ENCODE peak calls at places on chromosomes 16 and 17, in ten cellular contexts. J is myocyte; W is AG10803; A is effector CD8-positive, alpha-beta T cell; I is progenitor cell of endocrine pancreas; R is stimulated activated CD8-positive, alpha-beta memory T cell treated with anti-CD3 and anti-CD28 coated beads, Interleukin-7, amount 100 ng/mL, for 24 hours; G is stimulated activated CD4-positive, alpha-beta T cell treated with anti-CD3 and anti-CD28 coated beads, TNF-alpha, amount 100 ng/mL, for 1 hour; U is NCI-H1048; T is T-helper 1 cell; B is activated CD8-positive, alpha-beta memory T cell treated with anti-CD3 and anti-CD28 coated beads for 48 hours. Y is an unnamed sample.

GRCh38 chr16:75380870-75381269 is 52.4 kb downstream of the CFDP1 start:
- DNase-seq in J (no peak), W (peak; percentile 43), A (no peak), I (no peak), R (no peak), G (no peak), U (no peak), T (no peak), B (no peak), Y (no peak)

GRCh38 chr17:19709841-19710240 is 6.5 kb downstream of the SLC47A2 start:
- DNase-seq in J (no peak), W (no peak), A (no peak), I (no peak), R (no peak), G (no peak), U (no peak), T (no peak), B (no peak), Y (no peak)

GRCh38 chr17:8311131-8311790 is 1.2 kb downstream of the ARHGEF15 start:
- DNase-seq in J (no peak), W (no peak), A (no peak), I (no peak), R (no peak), G (no peak), U (no peak), T (no peak), B (no peak), Y (no peak)

GRCh38 chr17:36027776-36028175 is 10.0 kb upstream of the CCL23 start:
- DNase-seq in J (no peak), W (no peak), A (no peak), I (no peak), R (no peak), G (no peak), U (no peak), T (no peak), B (no peak), Y (no peak)

GRCh38 chr16:84214451-84215066 is 23.6 kb downstream of the ADAD2 start:
- DNase-seq in J (peak; percentile 9), W (no peak), A (no peak), I (no peak), R (no peak), G (no peak), U (no peak), T (no peak), B (no peak), Y (no peak)

GRCh38 chr17:12631076-12631475 is 34.6 kb upstream of the MYOCD start:
- DNase-seq in J (no peak), W (peak; percentile 23), A (no peak), I (no peak), R (no peak), G (no peak), U (no peak), T (no peak), B (no peak), Y (no peak)

GRCh38 chr17:751269-752001 is 629 bp downstream of the GEMIN4 start:
- DNase-seq in J (peak; percentile 47), W (peak; percentile 49), A (peak; percentile 37), I (no peak), R (no peak), G (no peak), U (no peak), T (peak; percentile 11), B (peak; percentile 25), Y (peak; percentile 37)

GRCh38 chr17:73759324-73760185 is 115.3 kb upstream of the SDK2 start:
- DNase-seq in J (no peak), W (no peak), A (no peak), I (no peak), R (no peak), G (no peak), U (no peak), T (no peak), B (no peak), Y (no peak)

GRCh38 chr16:29710227-29711219 is 31.5 kb downstream of the QPRT start:
- DNase-seq in J (peak; percentile 73), W (peak; percentile 69), A (no peak), I (no peak), R (no peak), G (no peak), U (no peak), T (no peak), B (no peak), Y (no peak)

GRCh38 chr16:23920446-23920845 is 84.7 kb downstream of the PRKCB start:
- DNase-seq in J (no peak), W (no peak), A (no peak), I (no peak), R (no peak), G (no peak), U (no peak), T (no peak), B (no peak), Y (no peak)

GRCh38 chr17:66401364-66401763 is 99.0 kb downstream of the PRKCA start:
- DNase-seq in J (no peak), W (no peak), A (no peak), I (no peak), R (no peak), G (no peak), U (no peak), T (no peak), B (no peak), Y (no peak)

GRCh38 chr17:67608691-67609090 is 109.0 kb upstream of the NOL11 start:
- DNase-seq in J (no peak), W (peak; percentile 76), A (no peak), I (no peak), R (no peak), G (no peak), U (no peak), T (no peak), B (no peak), Y (no peak)

GRCh38 chr16:82753821-82754220 is 127.1 kb downstream of the CDH13 start:
- DNase-seq in J (no peak), W (peak; percentile 46), A (no peak), I (no peak), R (no peak), G (no peak), U (no peak), T (no peak), B (no peak), Y (no peak)

GRCh38 chr16:31201511-31202401 is 804 bp downstream of the PYCARD start:
- DNase-seq in J (no peak), W (no peak), A (peak; percentile 26), I (peak; percentile 32), R (no peak), G (no peak), U (no peak), T (no peak), B (no peak), Y (peak; percentile 35)

GRCh38 chr17:1532836-1533602 is 16.6 kb upstream of the INPP5K start:
- DNase-seq in J (peak; percentile 35), W (no peak), A (peak; percentile 17), I (no peak), R (no peak), G (no peak), U (no peak), T (no peak), B (no peak), Y (no peak)

GRCh38 chr17:42676424-42677011 is at the start of gene PLEKHH3:
- DNase-seq in J (no peak), W (no peak), A (no peak), I (peak; percentile 50), R (no peak), G (no peak), U (no peak), T (no peak), B (no peak), Y (no peak)

GRCh38 chr17:37064956-37065355 is 116.2 kb downstream of the AATF start:
- DNase-seq in J (no peak), W (no peak), A (no peak), I (no peak), R (no peak), G (no peak), U (no peak), T (no peak), B (no peak), Y (no peak)

GRCh38 chr16:8960788-8961109 is 3.0 kb downstream of the USP7 start:
- DNase-seq in J (no peak), W (no peak), A (no peak), I (no peak), R (no peak), G (no peak), U (no peak), T (no peak), B (no peak), Y (no peak)

GRCh38 chr16:57343131-57343731 is 15.4 kb upstream of the CCL22 start:
- DNase-seq in J (no peak), W (no peak), A (no peak), I (no peak), R (no peak), G (no peak), U (no peak), T (no peak), B (no peak), Y (no peak)

GRCh38 chr17:77601054-77601979 is 357.2 kb upstream of the TNRC6C start:
- DNase-seq in J (no peak), W (peak; percentile 38), A (no peak), I (no peak), R (no peak), G (no peak), U (no peak), T (no peak), B (no peak), Y (no peak)

GRCh38 chr17:3744032-3744431 is 20.3 kb downstream of the HASPIN start:
- DNase-seq in J (no peak), W (no peak), A (no peak), I (no peak), R (no peak), G (no peak), U (no peak), T (no peak), B (no peak), Y (no peak)

GRCh38 chr17:28867276-28867675 is 12.5 kb downstream of the ERAL1 start:
- DNase-seq in J (no peak), W (no peak), A (no peak), I (no peak), R (no peak), G (no peak), U (no peak), T (no peak), B (no peak), Y (no peak)

GRCh38 chr16:69798466-69798865 is 36.3 kb downstream of the WWP2 start:
- DNase-seq in J (peak; percentile 12), W (peak; percentile 9), A (no peak), I (no peak), R (no peak), G (no peak), U (no peak), T (no peak), B (no peak), Y (peak; percentile 39)

GRCh38 chr17:30780343-30780742 is 44.1 kb downstream of the CRLF3 start:
- DNase-seq in J (no peak), W (no peak), A (no peak), I (no peak), R (no peak), G (no peak), U (no peak), T (no peak), B (no peak), Y (no peak)

GRCh38 chr16:9901-10665 is 43.3 kb downstream of the POLR3K start:
- DNase-seq in J (no peak), W (no peak), A (no peak), I (no peak), R (no peak), G (no peak), U (no peak), T (no peak), B (no peak), Y (peak; percentile 26)

GRCh38 chr16:50351116-50351515 is 17.7 kb downstream of the BRD7 start:
- DNase-seq in J (no peak), W (no peak), A (no peak), I (no peak), R (no peak), G (no peak), U (no peak), T (no peak), B (no peak), Y (no peak)

GRCh38 chr17:16214190-16215001 is 938 bp downstream of the NCOR1 start:
- DNase-seq in J (no peak), W (peak; percentile 17), A (no peak), I (no peak), R (no peak), G (no peak), U (no peak), T (no peak), B (no peak), Y (no peak)

GRCh38 chr17:75590314-75590761 is 2.7 kb downstream of the MYO15B start:
- DNase-seq in J (no peak), W (no peak), A (no peak), I (no peak), R (no peak), G (no peak), U (no peak), T (no peak), B (no peak), Y (no peak)